ENCODE peak calls at places on chromosomes 7 and 10, in five cellular contexts. B, N, M, U and T are unnamed samples.

GRCh38 chr10:78250313-78251040 is 216.8 kb downstream of the RPS24 start:
- DNase-seq in M (no peak), B (no peak), N (no peak), U (no peak), T (no peak)

GRCh38 chr10:73907841-73908517 is 3.0 kb upstream of the PLAU start:
- DNase-seq in U (peak), N (no peak), B (no peak), M (no peak), T (no peak)

GRCh38 chr10:30374353-30374752 is 25.3 kb upstream of the MTPAP start:
- DNase-seq in M (peak), B (no peak), U (no peak), N (no peak), T (no peak)

GRCh38 chr10:73205956-73206355 is 38.0 kb downstream of the FAM149B1 start:
- DNase-seq in U (no peak), M (no peak), N (no peak), B (no peak), T (no peak)

GRCh38 chr10:22931948-22932347 is 4.1 kb downstream of the ARMC3 start:
- DNase-seq in N (no peak), M (no peak), B (no peak), U (no peak), T (no peak)

GRCh38 chr7:138613630-138614029 is 87.5 kb downstream of the SVOPL start:
- DNase-seq in U (no peak), B (no peak), M (no peak), N (no peak), T (no peak)

GRCh38 chr7:124722292-124722691 is 43.3 kb downstream of the GPR37 start:
- DNase-seq in M (no peak), U (no peak), N (no peak), B (no peak), T (no peak)

GRCh38 chr7:20786779-20787651 is at the start of gene SP8:
- DNase-seq in N (no peak), M (peak), B (no peak), U (no peak), T (no peak)

GRCh38 chr7:42135728-42136127 is 101.3 kb downstream of the GLI3 start:
- DNase-seq in M (no peak), B (no peak), N (no peak), U (no peak), T (no peak)

GRCh38 chr7:108104324-108104723 is 25.8 kb downstream of the LAMB4 start:
- DNase-seq in U (peak), B (no peak), M (no peak), N (no peak), T (no peak)

GRCh38 chr7:131501930-131502685 is 54.3 kb downstream of the PODXL start:
- DNase-seq in N (no peak), M (no peak), U (no peak), B (no peak), T (no peak)

GRCh38 chr7:44292876-44293560 is 32.4 kb downstream of the CAMK2B start:
- DNase-seq in B (no peak), N (peak), M (peak), U (no peak), T (no peak)

GRCh38 chr7:84701524-84702306 is 485.1 kb downstream of the SEMA3D start:
- DNase-seq in N (no peak), M (peak), B (no peak), U (no peak), T (no peak)

GRCh38 chr7:140645166-140645565 is 4.6 kb upstream of the DENND2A start:
- DNase-seq in B (no peak), N (no peak), M (peak), U (no peak), T (no peak)

GRCh38 chr7:150846291-150847115 is 5.8 kb upstream of the AOC1 start:
- DNase-seq in N (no peak), B (no peak), M (no peak), U (no peak), T (no peak)

GRCh38 chr10:123548779-123549178 is 117.4 kb upstream of the GPR26 start:
- DNase-seq in B (no peak), M (no peak), U (no peak), N (no peak), T (no peak)

GRCh38 chr7:98286093-98286525 is 4.6 kb downstream of the BRI3 start:
- DNase-seq in B (no peak), N (peak), M (no peak), U (peak), T (no peak)

DNA sequence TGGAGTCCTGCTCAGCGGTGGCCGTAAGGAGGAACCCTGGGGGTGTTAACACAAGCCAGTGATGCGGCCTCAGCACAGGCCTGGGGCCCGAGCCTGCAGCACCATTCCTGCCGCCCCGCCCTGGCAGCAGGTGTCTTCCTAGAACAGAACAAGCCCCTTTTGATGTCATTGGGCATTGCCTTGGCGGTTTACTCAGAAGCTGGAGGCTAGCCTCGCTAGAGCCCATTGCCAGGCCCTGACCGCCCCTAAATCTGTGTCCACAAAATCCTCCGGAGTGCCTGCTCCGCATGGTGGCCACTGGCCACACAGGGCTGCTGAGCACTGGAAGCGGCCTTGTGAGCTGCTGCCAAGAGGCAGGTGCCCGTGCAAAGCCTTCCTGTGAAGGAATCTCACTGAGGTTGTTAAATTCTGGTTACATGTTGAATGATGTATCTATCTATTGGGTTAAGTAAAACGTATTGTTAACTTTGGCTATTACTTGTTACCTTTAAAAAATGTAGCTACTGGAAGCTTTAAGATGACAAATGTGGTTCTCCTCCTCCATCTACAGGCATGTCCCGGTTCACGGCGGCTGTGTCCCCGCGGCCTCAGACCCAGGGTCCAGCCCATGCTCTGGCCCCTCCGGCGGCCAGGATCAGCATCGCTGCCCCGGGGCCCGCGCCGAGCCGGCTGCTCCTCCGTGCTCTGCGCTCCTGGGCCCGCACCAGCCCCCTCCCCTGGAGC is 1.2 kb upstream of the INPP5A start:
- DNase-seq in B (no peak), N (peak), U (peak), M (peak), T (no peak)
- H3K27ac ChIP-seq in B (peak), N (peak), U (peak), M (no peak), T (peak)

DNA sequence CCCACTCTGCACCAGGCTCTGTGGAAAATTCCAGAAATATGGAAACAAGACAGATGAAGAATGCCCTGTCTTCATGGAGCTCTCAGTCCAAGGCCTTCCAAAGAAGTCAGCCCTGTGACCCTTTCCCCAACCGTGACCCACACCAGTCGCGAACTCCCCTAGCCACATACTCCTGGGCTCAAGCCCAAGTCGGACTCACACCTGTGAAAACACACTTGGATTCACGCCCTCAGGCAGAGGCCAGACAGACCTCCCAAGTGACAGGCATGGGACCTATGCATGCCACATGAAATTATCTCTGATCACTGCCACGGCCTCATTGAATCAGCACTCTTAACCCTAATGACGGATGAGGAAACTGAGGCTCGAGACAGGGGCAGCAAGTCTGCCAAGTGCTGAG is 42.5 kb downstream of the ZCCHC24 start:
- DNase-seq in U (peak), B (no peak), M (no peak), N (peak), T (no peak)
- H3K27ac ChIP-seq in U (no peak), B (no peak), M (no peak), N (no peak), T (no peak)

GRCh38 chr10:4825456-4825867 is 545 bp upstream of the AKR1E2 start:
- DNase-seq in M (no peak), N (no peak), U (no peak), B (no peak), T (no peak)
- H3K27ac ChIP-seq in M (no peak), N (peak), U (peak), B (no peak), T (no peak)

DNA sequence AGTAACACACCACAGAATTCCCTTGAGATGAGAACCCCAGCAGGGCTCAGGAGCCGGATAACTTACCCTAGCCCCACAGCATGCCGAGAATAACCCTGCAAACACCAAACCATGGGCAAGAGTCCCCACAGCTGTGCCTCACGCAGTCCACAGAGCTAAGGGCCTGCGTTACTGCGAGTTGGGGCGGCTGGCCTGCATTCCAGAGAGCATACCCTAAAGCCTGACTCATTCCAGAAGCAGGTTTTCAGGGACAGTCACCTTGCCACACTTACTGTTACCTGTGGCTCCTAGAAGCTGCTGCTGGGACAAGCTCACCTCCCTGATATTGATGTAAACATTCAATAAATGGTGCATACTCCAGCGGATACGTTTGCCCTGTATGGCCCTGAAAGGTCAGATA is 18.6 kb downstream of the FGFR2 start:
- DNase-seq in M (no peak), U (no peak), B (no peak), N (no peak), T (no peak)
- H3K27ac ChIP-seq in M (no peak), U (no peak), B (no peak), N (peak), T (no peak)

GRCh38 chr7:48301201-48301600 is 129.9 kb downstream of the ABCA13 start:
- DNase-seq in U (no peak), N (no peak), M (no peak), B (no peak), T (no peak)

GRCh38 chr7:48300301-48300700 is 129.0 kb downstream of the ABCA13 start:
- DNase-seq in U (no peak), N (no peak), M (no peak), B (no peak), T (no peak)

GRCh38 chr7:48298779-48299178 is 127.5 kb downstream of the ABCA13 start:
- DNase-seq in M (no peak), B (no peak), N (no peak), U (no peak), T (no peak)

GRCh38 chr7:48296976-48297375 is 125.7 kb downstream of the ABCA13 start:
- DNase-seq in U (no peak), M (no peak), B (no peak), N (no peak), T (no peak)

GRCh38 chr7:48299580-48300169 is 128.4 kb downstream of the ABCA13 start:
- DNase-seq in N (no peak), B (no peak), U (no peak), M (peak), T (no peak)
- H3K27ac ChIP-seq in N (no peak), B (no peak), U (no peak), M (no peak), T (no peak)

GRCh38 chr7:123259759-123260158 is 60.0 kb upstream of the SLC13A1 start:
- DNase-seq in N (no peak), B (no peak), U (no peak), M (no peak), T (no peak)

GRCh38 chr7:123265853-123266252 is 66.1 kb upstream of the SLC13A1 start:
- DNase-seq in M (no peak), N (no peak), U (no peak), B (no peak), T (no peak)

GRCh38 chr7:123260428-123260960 is 60.7 kb upstream of the SLC13A1 start:
- DNase-seq in N (no peak), U (no peak), M (no peak), B (no peak), T (no peak)
- H3K27ac ChIP-seq in N (no peak), U (peak), M (no peak), B (no peak), T (no peak)

DNA sequence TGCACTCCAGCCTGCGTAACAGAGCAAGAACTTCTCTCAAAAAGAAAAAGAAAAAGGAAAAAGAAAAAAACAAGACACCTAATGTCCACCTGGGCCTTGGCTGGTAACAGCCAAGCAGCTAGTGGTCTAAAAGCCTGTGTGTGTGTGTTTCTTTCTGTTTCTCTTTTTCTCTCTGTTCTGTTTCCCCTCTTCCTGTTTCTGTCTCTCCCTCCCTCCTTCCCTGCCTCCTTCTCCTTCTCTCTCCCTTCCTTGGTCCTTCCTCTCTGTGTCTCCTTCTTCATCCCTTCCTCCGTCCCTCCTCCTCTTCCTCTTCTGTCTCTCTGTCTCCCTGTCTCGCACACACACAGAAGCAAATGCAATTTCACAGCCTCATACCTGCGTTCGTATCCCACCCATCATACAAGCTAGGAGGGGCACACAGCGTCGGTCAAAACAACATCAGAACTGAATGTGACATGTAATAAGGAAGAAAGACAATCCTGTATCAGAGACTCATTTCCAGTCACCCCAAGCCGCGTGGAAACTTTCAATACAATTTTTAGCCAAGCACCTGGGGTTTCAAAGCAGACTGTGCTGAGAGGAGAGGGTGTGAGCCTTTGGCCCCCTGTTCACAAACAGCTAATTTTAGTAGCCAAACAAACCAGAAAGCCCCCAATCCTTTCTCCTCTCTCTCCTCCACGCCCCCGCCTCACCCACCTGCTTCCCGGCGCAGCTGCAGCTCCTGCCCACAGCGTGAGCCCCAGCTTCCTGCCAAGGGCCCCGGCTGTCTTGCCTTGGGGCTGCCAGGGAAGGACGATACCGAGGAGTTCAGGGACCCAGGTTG is 50.2 kb upstream of the GNA12 start:
- DNase-seq in U (no peak), M (no peak), B (peak), N (no peak), T (peak)
- H3K27ac ChIP-seq in U (no peak), M (no peak), B (no peak), N (no peak), T (no peak)

GRCh38 chr7:154440656-154441055 is 388.5 kb downstream of the DPP6 start:
- DNase-seq in N (no peak), U (no peak), B (no peak), M (no peak), T (no peak)

GRCh38 chr7:154438571-154438970 is 386.4 kb downstream of the DPP6 start:
- DNase-seq in B (no peak), N (no peak), U (no peak), M (no peak), T (no peak)

GRCh38 chr7:154437238-154437637 is 385.0 kb downstream of the DPP6 start:
- DNase-seq in M (no peak), N (no peak), B (no peak), U (no peak), T (no peak)

GRCh38 chr7:154441811-154442210 is 389.6 kb downstream of the DPP6 start:
- DNase-seq in B (no peak), M (no peak), N (no peak), U (no peak), T (no peak)

GRCh38 chr7:154440058-154440457 is 387.9 kb downstream of the DPP6 start:
- DNase-seq in N (no peak), B (no peak), U (no peak), M (no peak), T (no peak)
- H3K27ac ChIP-seq in N (no peak), B (no peak), U (no peak), M (no peak), T (no peak)